ENCODE peak calls at places on chromosomes 16 and 17, in seven cellular contexts. H is NCI-H460; D is effector CD4-positive, alpha-beta T cell; B is Kasumi-1; N is astrocyte of the hippocampus; S is stimulated activated naive CD8-positive, alpha-beta T cell treated with anti-CD3 and anti-CD28 coated beads, Interleukin-15, Interleukin-2, amounts not matched to agents 100 U/mL and 50 U/mL, for 24 hours; K is OCI-LY7. V is an unnamed sample.

GRCh38 chr16:56932588-56933265 is 785 bp downstream of the HERPUD1 start:
- DNase-seq in S (peak), K (peak), B (peak), D (peak), N (peak), H (peak), V (no peak)

GRCh38 chr17:71472809-71473789 is 647.7 kb upstream of the SOX9 start:
- DNase-seq in D (no peak), S (no peak), K (peak), N (peak), H (peak), B (peak), V (no peak)

GRCh38 chr17:62966426-62967110 is 533 bp downstream of the TANC2 start:
- DNase-seq in H (no peak), D (no peak), N (peak), S (peak), B (peak), K (peak), V (no peak)

GRCh38 chr16:10979717-10980601 is 35.6 kb downstream of the CLEC16A start:
- DNase-seq in D (no peak), S (no peak), H (no peak), K (no peak), N (peak), B (no peak), V (no peak)

GRCh38 chr17:57443781-57444180 is 187.5 kb downstream of the MSI2 start:
- DNase-seq in S (no peak), K (no peak), H (no peak), N (no peak), B (no peak), D (no peak), V (no peak)

GRCh38 chr16:8634991-8635736 is 13.7 kb downstream of the METTL22 start:
- DNase-seq in D (no peak), N (peak), B (no peak), K (peak), S (no peak), H (peak), V (no peak)

GRCh38 chr17:53033297-53033696 is 789.4 kb upstream of the KIF2B start:
- DNase-seq in B (no peak), N (no peak), K (no peak), S (no peak), H (no peak), D (no peak), V (no peak)

GRCh38 chr16:73171901-73172619 is 124.1 kb upstream of the ZFHX3 start:
- DNase-seq in N (no peak), B (no peak), K (no peak), H (no peak), D (no peak), S (no peak), V (no peak)

GRCh38 chr16:78844682-78845081 is 745.2 kb downstream of the WWOX start:
- DNase-seq in H (no peak), D (no peak), N (no peak), S (no peak), B (no peak), K (no peak), V (no peak)

GRCh38 chr17:10155334-10156081 is 42.9 kb downstream of the GAS7 start:
- DNase-seq in H (no peak), D (no peak), K (no peak), S (no peak), N (no peak), B (no peak), V (no peak)

GRCh38 chr17:47884905-47885735 is 10.9 kb upstream of the SP2 start:
- DNase-seq in N (no peak), B (no peak), D (no peak), H (no peak), S (no peak), K (no peak), V (no peak)

GRCh38 chr17:74768069-74768762 is 7.9 kb downstream of the NAT9 start:
- DNase-seq in N (peak), H (no peak), S (no peak), B (no peak), D (no peak), K (no peak), V (no peak)

GRCh38 chr17:64291268-64291851 is 28.3 kb upstream of the TEX2 start:
- DNase-seq in N (no peak), S (peak), D (no peak), H (no peak), K (peak), B (peak), V (no peak)

GRCh38 chr16:6493555-6493954 is 839.1 kb upstream of the RBFOX1 start:
- DNase-seq in S (no peak), N (no peak), H (no peak), D (no peak), K (no peak), B (no peak), V (no peak)

GRCh38 chr16:47713225-47713595 is 252.1 kb downstream of the PHKB start:
- DNase-seq in H (no peak), S (no peak), D (no peak), K (no peak), B (no peak), N (peak), V (peak)

GRCh38 chr16:29760567-29761279 is 14.9 kb upstream of the C16orf54 start:
- DNase-seq in N (no peak), B (no peak), K (no peak), H (no peak), S (no peak), D (no peak), V (no peak)

GRCh38 chr17:64315032-64315490 is 52.0 kb upstream of the TEX2 start:
- DNase-seq in D (no peak), H (no peak), B (no peak), N (peak), S (no peak), K (no peak), V (no peak)

GRCh38 chr17:56206351-56206750 is 53.1 kb downstream of the ANKFN1 start:
- DNase-seq in B (no peak), D (no peak), H (no peak), K (no peak), S (no peak), N (no peak), V (no peak)

GRCh38 chr16:69762843-69763556 is 868 bp downstream of the WWP2 start:
- DNase-seq in K (peak), B (peak), S (no peak), D (peak), N (peak), H (no peak), V (no peak)

GRCh38 chr16:57859331-57859730 is 57.0 kb upstream of the KIFC3 start:
- DNase-seq in H (peak), N (peak), D (no peak), S (peak), K (peak), B (peak), V (no peak)

GRCh38 chr16:31107465-31107867 is 720 bp upstream of the BCKDK start:
- DNase-seq in H (no peak), D (no peak), N (no peak), S (peak), K (peak), B (no peak), V (no peak)

GRCh38 chr17:67469208-67469980 is 92.3 kb downstream of the PITPNC1 start:
- DNase-seq in D (peak), S (peak), K (no peak), H (no peak), N (peak), B (peak), V (no peak)

GRCh38 chr17:70138309-70138865 is 30.9 kb upstream of the KCNJ2 start:
- DNase-seq in S (no peak), H (no peak), D (no peak), K (no peak), N (peak), B (no peak), V (no peak)

GRCh38 chr17:70804161-70804560 is 634.8 kb downstream of the KCNJ2 start:
- DNase-seq in K (no peak), H (no peak), B (no peak), S (no peak), D (no peak), N (peak), V (no peak)

V was measured in KG1.